ENCODE peak calls at places on chromosome 17, in four cellular contexts. One of them, this sample, is unnamed.

GRCh38 chr17:13002761-13003453 is 14.9 kb downstream of the ELAC2 start:
- DNase-seq in sigmoid colon: peak
- DNase-seq in activated naive CD4-positive, alpha-beta T cell treated with Interleukin-2 at 50 U/mL for 16 hours: peak
- DNase-seq in HFF-Myc: peak
- DNase-seq in this sample: peak

GRCh38 chr17:21127508-21128077 is 829 bp downstream of the DHRS7B start:
- DNase-seq in sigmoid colon: no peak
- DNase-seq in HFF-Myc: no peak
- DNase-seq in activated naive CD4-positive, alpha-beta T cell treated with Interleukin-2 at 50 U/mL for 16 hours: no peak
- DNase-seq in this sample: no peak

GRCh38 chr17:18040287-18040858 is 1.2 kb downstream of the GID4 start:
- DNase-seq in activated naive CD4-positive, alpha-beta T cell treated with Interleukin-2 at 50 U/mL for 16 hours: no peak
- DNase-seq in sigmoid colon: no peak
- DNase-seq in HFF-Myc: no peak
- DNase-seq in this sample: no peak

GRCh38 chr17:43881758-43882505 is 25.4 kb downstream of the MPP2 start:
- DNase-seq in HFF-Myc: no peak
- DNase-seq in sigmoid colon: no peak
- DNase-seq in activated naive CD4-positive, alpha-beta T cell treated with Interleukin-2 at 50 U/mL for 16 hours: no peak
- DNase-seq in this sample: no peak

GRCh38 chr17:56913867-56914640 is at the start of gene TRIM25:
- DNase-seq in HFF-Myc: no peak
- DNase-seq in sigmoid colon: peak
- DNase-seq in activated naive CD4-positive, alpha-beta T cell treated with Interleukin-2 at 50 U/mL for 16 hours: peak
- DNase-seq in this sample: peak

GRCh38 chr17:42294469-42295398 is 6.4 kb downstream of the STAT5A start:
- DNase-seq in HFF-Myc: no peak
- DNase-seq in activated naive CD4-positive, alpha-beta T cell treated with Interleukin-2 at 50 U/mL for 16 hours: no peak
- DNase-seq in sigmoid colon: peak
- DNase-seq in this sample: no peak

GRCh38 chr17:75922173-75922961 is 17.7 kb upstream of the MRPL38 start:
- DNase-seq in sigmoid colon: no peak
- DNase-seq in activated naive CD4-positive, alpha-beta T cell treated with Interleukin-2 at 50 U/mL for 16 hours: no peak
- DNase-seq in HFF-Myc: no peak
- DNase-seq in this sample: no peak

GRCh38 chr17:35740997-35741931 is 9.8 kb downstream of the RASL10B start:
- DNase-seq in HFF-Myc: no peak
- DNase-seq in sigmoid colon: peak
- DNase-seq in activated naive CD4-positive, alpha-beta T cell treated with Interleukin-2 at 50 U/mL for 16 hours: no peak
- DNase-seq in this sample: no peak

GRCh38 chr17:48814504-48814903 is 2.5 kb downstream of the TTLL6 start:
- DNase-seq in activated naive CD4-positive, alpha-beta T cell treated with Interleukin-2 at 50 U/mL for 16 hours: peak
- DNase-seq in sigmoid colon: no peak
- DNase-seq in HFF-Myc: no peak
- DNase-seq in this sample: peak

GRCh38 chr17:37259030-37259735 is 116.6 kb upstream of the C17orf78 start:
- DNase-seq in HFF-Myc: no peak
- DNase-seq in activated naive CD4-positive, alpha-beta T cell treated with Interleukin-2 at 50 U/mL for 16 hours: no peak
- DNase-seq in sigmoid colon: no peak
- DNase-seq in this sample: no peak

GRCh38 chr17:21288581-21289017 is 4.1 kb downstream of the MAP2K3 start:
- DNase-seq in sigmoid colon: no peak
- DNase-seq in HFF-Myc: no peak
- DNase-seq in activated naive CD4-positive, alpha-beta T cell treated with Interleukin-2 at 50 U/mL for 16 hours: peak
- DNase-seq in this sample: no peak

This sample was measured in endothelial cell.